ENCODE peak calls at places on chromosomes 5 and 9, in six cellular contexts. One of them, this sample, is unnamed.

GRCh38 chr9:1454980-1455367 is 404.8 kb downstream of the DMRT2 start:
- DNase-seq in foreskin fibroblast: no peak
- DNase-seq in AG09319: no peak
- DNase-seq in cardiac muscle cell: no peak
- DNase-seq in bronchial epithelial cell: no peak
- DNase-seq in transverse colon: no peak
- DNase-seq in this sample: no peak

GRCh38 chr5:57349214-57349613 is 133.4 kb downstream of the ACTBL2 start:
- DNase-seq in foreskin fibroblast: no peak
- DNase-seq in AG09319: no peak
- DNase-seq in cardiac muscle cell: no peak
- DNase-seq in bronchial epithelial cell: no peak
- DNase-seq in transverse colon: no peak
- DNase-seq in this sample: no peak

GRCh38 chr5:16866220-16866619 is 69.9 kb downstream of the MYO10 start:
- DNase-seq in foreskin fibroblast: no peak
- DNase-seq in AG09319: no peak
- DNase-seq in cardiac muscle cell: no peak
- DNase-seq in bronchial epithelial cell: no peak
- DNase-seq in transverse colon: no peak
- DNase-seq in this sample: no peak

GRCh38 chr5:169171495-169171894 is 129.4 kb downstream of the SLIT3 start:
- DNase-seq in foreskin fibroblast: no peak
- DNase-seq in AG09319: no peak
- DNase-seq in cardiac muscle cell: no peak
- DNase-seq in bronchial epithelial cell: no peak
- DNase-seq in transverse colon: no peak
- DNase-seq in this sample: no peak

GRCh38 chr9:95510610-95511231 is 6.0 kb downstream of the PTCH1 start:
- DNase-seq in foreskin fibroblast: peak; percentile 98
- DNase-seq in AG09319: peak; percentile 93
- DNase-seq in cardiac muscle cell: peak; percentile 98
- DNase-seq in bronchial epithelial cell: peak; percentile 81
- DNase-seq in transverse colon: peak; percentile 92
- DNase-seq in this sample: peak; percentile 90

GRCh38 chr9:2050236-2050635 is 35.1 kb downstream of the SMARCA2 start:
- DNase-seq in foreskin fibroblast: no peak
- DNase-seq in AG09319: no peak
- DNase-seq in cardiac muscle cell: no peak
- DNase-seq in bronchial epithelial cell: no peak
- DNase-seq in transverse colon: no peak
- DNase-seq in this sample: no peak

GRCh38 chr9:99023831-99024230 is 80.1 kb downstream of the COL15A1 start:
- DNase-seq in foreskin fibroblast: no peak
- DNase-seq in AG09319: no peak
- DNase-seq in cardiac muscle cell: peak; percentile 55
- DNase-seq in bronchial epithelial cell: no peak
- DNase-seq in transverse colon: no peak
- DNase-seq in this sample: peak; percentile 45

GRCh38 chr5:140165101-140165920 is 9.7 kb upstream of the CYSTM1 start:
- DNase-seq in foreskin fibroblast: no peak
- DNase-seq in AG09319: no peak
- DNase-seq in cardiac muscle cell: no peak
- DNase-seq in bronchial epithelial cell: no peak
- DNase-seq in transverse colon: peak; percentile 80
- DNase-seq in this sample: no peak

GRCh38 chr9:69137311-69137710 is 36.8 kb upstream of the TJP2 start:
- DNase-seq in foreskin fibroblast: no peak
- DNase-seq in AG09319: no peak
- DNase-seq in cardiac muscle cell: no peak
- DNase-seq in bronchial epithelial cell: no peak
- DNase-seq in transverse colon: no peak
- DNase-seq in this sample: no peak

GRCh38 chr5:154967419-154968024 is 26.6 kb downstream of the MRPL22 start:
- DNase-seq in foreskin fibroblast: peak; percentile 8
- DNase-seq in AG09319: no peak
- DNase-seq in cardiac muscle cell: peak; percentile 5
- DNase-seq in bronchial epithelial cell: peak; percentile 18
- DNase-seq in transverse colon: no peak
- DNase-seq in this sample: peak; percentile 38

GRCh38 chr9:89387197-89387849 is 69.0 kb downstream of the SECISBP2 start:
- DNase-seq in foreskin fibroblast: no peak
- DNase-seq in AG09319: no peak
- DNase-seq in cardiac muscle cell: no peak
- DNase-seq in bronchial epithelial cell: no peak
- DNase-seq in transverse colon: no peak
- DNase-seq in this sample: no peak

GRCh38 chr5:88660326-88660946 is 222.5 kb downstream of the MEF2C start:
- DNase-seq in foreskin fibroblast: peak; percentile 42
- DNase-seq in AG09319: no peak
- DNase-seq in cardiac muscle cell: no peak
- DNase-seq in bronchial epithelial cell: peak; percentile 20
- DNase-seq in transverse colon: no peak
- DNase-seq in this sample: no peak

GRCh38 chr9:87427851-87428506 is 69.7 kb upstream of the DAPK1 start:
- DNase-seq in foreskin fibroblast: no peak
- DNase-seq in AG09319: no peak
- DNase-seq in cardiac muscle cell: no peak
- DNase-seq in bronchial epithelial cell: no peak
- DNase-seq in transverse colon: no peak
- DNase-seq in this sample: no peak

GRCh38 chr9:110078626-110079025 is 129.3 kb downstream of the C9orf152 start:
- DNase-seq in foreskin fibroblast: no peak
- DNase-seq in AG09319: no peak
- DNase-seq in cardiac muscle cell: no peak
- DNase-seq in bronchial epithelial cell: no peak
- DNase-seq in transverse colon: no peak
- DNase-seq in this sample: no peak

GRCh38 chr9:5493597-5494511 is 16.5 kb upstream of the PDCD1LG2 start:
- DNase-seq in foreskin fibroblast: peak; percentile 87
- DNase-seq in AG09319: no peak
- DNase-seq in cardiac muscle cell: no peak
- DNase-seq in bronchial epithelial cell: peak; percentile 94
- DNase-seq in transverse colon: peak; percentile 29
- DNase-seq in this sample: peak; percentile 88

GRCh38 chr9:97866848-97867247 is 13.8 kb downstream of the FOXE1 start:
- DNase-seq in foreskin fibroblast: no peak
- DNase-seq in AG09319: no peak
- DNase-seq in cardiac muscle cell: no peak
- DNase-seq in bronchial epithelial cell: no peak
- DNase-seq in transverse colon: no peak
- DNase-seq in this sample: no peak

GRCh38 chr5:23893561-23893960 is 386.2 kb downstream of the PRDM9 start:
- DNase-seq in foreskin fibroblast: no peak
- DNase-seq in AG09319: no peak
- DNase-seq in cardiac muscle cell: no peak
- DNase-seq in bronchial epithelial cell: no peak
- DNase-seq in transverse colon: no peak
- DNase-seq in this sample: no peak

GRCh38 chr9:7452378-7452777 is 347.2 kb downstream of the DMAC1 start:
- DNase-seq in foreskin fibroblast: peak; percentile 29
- DNase-seq in AG09319: no peak
- DNase-seq in cardiac muscle cell: no peak
- DNase-seq in bronchial epithelial cell: peak; percentile 91
- DNase-seq in transverse colon: no peak
- DNase-seq in this sample: peak; percentile 69

GRCh38 chr9:35000535-35001284 is 11.2 kb downstream of the DNAJB5 start:
- DNase-seq in foreskin fibroblast: peak; percentile 57
- DNase-seq in AG09319: no peak
- DNase-seq in cardiac muscle cell: no peak
- DNase-seq in bronchial epithelial cell: peak; percentile 83
- DNase-seq in transverse colon: no peak
- DNase-seq in this sample: peak; percentile 63

GRCh38 chr5:121949885-121950284 is 11.9 kb upstream of the SRFBP1 start:
- DNase-seq in foreskin fibroblast: peak; percentile 35
- DNase-seq in AG09319: no peak
- DNase-seq in cardiac muscle cell: peak; percentile 72
- DNase-seq in bronchial epithelial cell: peak; percentile 58
- DNase-seq in transverse colon: peak; percentile 21
- DNase-seq in this sample: peak; percentile 82

GRCh38 chr9:133741716-133742115 is 3.6 kb upstream of the SARDH start:
- DNase-seq in foreskin fibroblast: no peak
- DNase-seq in AG09319: no peak
- DNase-seq in cardiac muscle cell: no peak
- DNase-seq in bronchial epithelial cell: no peak
- DNase-seq in transverse colon: no peak
- DNase-seq in this sample: no peak
- TF ChIP-seq CTCF in foreskin fibroblast: no peak
- TF ChIP-seq CTCF in AG09319: no peak
- TF ChIP-seq CTCF in cardiac muscle cell: no peak
- TF ChIP-seq CTCF in bronchial epithelial cell: no peak
- TF ChIP-seq CTCF in transverse colon: no peak
- TF ChIP-seq CTCF in this sample: no peak

GRCh38 chr9:129873563-129873962 is 38.3 kb downstream of the USP20 start:
- DNase-seq in foreskin fibroblast: no peak
- DNase-seq in AG09319: no peak
- DNase-seq in cardiac muscle cell: no peak
- DNase-seq in bronchial epithelial cell: no peak
- DNase-seq in transverse colon: no peak
- DNase-seq in this sample: no peak

GRCh38 chr9:129876815-129877214 is 41.6 kb downstream of the USP20 start:
- DNase-seq in foreskin fibroblast: no peak
- DNase-seq in AG09319: no peak
- DNase-seq in cardiac muscle cell: no peak
- DNase-seq in bronchial epithelial cell: no peak
- DNase-seq in transverse colon: no peak
- DNase-seq in this sample: no peak

GRCh38 chr9:129874261-129875101 is 39.2 kb downstream of the USP20 start:
- DNase-seq in foreskin fibroblast: no peak
- DNase-seq in AG09319: no peak
- DNase-seq in cardiac muscle cell: no peak
- DNase-seq in bronchial epithelial cell: no peak
- DNase-seq in transverse colon: no peak
- DNase-seq in this sample: no peak

GRCh38 chr9:129875687-129876395 is 40.6 kb downstream of the USP20 start:
- DNase-seq in foreskin fibroblast: peak; percentile 32
- DNase-seq in AG09319: no peak
- DNase-seq in cardiac muscle cell: no peak
- DNase-seq in bronchial epithelial cell: no peak
- DNase-seq in transverse colon: no peak
- DNase-seq in this sample: no peak

GRCh38 chr9:129875181-129875611 is 39.9 kb downstream of the USP20 start:
- DNase-seq in foreskin fibroblast: no peak
- DNase-seq in AG09319: no peak
- DNase-seq in cardiac muscle cell: no peak
- DNase-seq in bronchial epithelial cell: no peak
- DNase-seq in transverse colon: no peak
- DNase-seq in this sample: no peak
- TF ChIP-seq CTCF in foreskin fibroblast: peak; percentile 13
- TF ChIP-seq CTCF in AG09319: no peak
- TF ChIP-seq CTCF in cardiac muscle cell: peak; percentile 30
- TF ChIP-seq CTCF in bronchial epithelial cell: peak; percentile 2
- TF ChIP-seq CTCF in transverse colon: no peak
- TF ChIP-seq CTCF in this sample: peak; percentile 16

DNA sequence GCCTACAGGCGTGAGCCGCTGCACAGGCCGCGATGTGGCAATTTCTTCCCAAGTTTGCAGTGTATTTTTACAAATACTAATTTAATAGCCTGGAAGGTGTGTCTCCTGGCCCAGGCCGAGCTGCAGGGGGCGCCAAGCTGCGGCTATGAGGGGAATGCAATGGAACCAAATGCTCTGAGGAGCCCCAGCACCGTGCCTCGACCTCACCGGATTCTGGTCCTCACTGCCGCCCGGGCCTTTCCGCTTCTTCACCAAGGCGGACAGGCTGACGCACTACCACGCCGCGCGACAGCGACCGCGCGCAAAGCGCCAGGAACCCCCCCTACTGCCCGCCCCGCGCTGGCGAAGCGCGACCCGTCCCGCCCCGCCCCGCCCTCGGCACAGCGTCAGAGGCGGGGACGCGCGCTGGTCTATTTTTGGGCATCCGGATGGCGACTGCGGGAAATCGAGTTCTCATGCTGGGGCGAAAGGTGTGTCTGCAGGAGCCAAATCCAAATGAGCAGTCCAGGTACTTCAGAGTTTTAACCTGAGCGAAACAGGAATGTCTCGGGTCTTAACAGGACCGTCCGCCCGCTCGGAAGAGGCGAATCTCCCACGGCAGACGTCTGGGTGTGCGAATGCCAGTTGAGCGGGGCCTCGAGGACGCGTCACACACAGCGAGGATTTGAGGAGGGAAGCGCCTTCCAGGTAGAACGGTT is 31.7 kb upstream of the PRXL2C start:
- DNase-seq in foreskin fibroblast: peak; percentile 57
- DNase-seq in AG09319: peak; percentile 27
- DNase-seq in cardiac muscle cell: peak; percentile 82
- DNase-seq in bronchial epithelial cell: peak; percentile 64
- DNase-seq in transverse colon: peak; percentile 75
- DNase-seq in this sample: no peak
- TF ChIP-seq CTCF in foreskin fibroblast: peak; percentile 76
- TF ChIP-seq CTCF in AG09319: peak; percentile 68
- TF ChIP-seq CTCF in cardiac muscle cell: peak; percentile 83
- TF ChIP-seq CTCF in bronchial epithelial cell: peak; percentile 68
- TF ChIP-seq CTCF in transverse colon: peak; percentile 35
- TF ChIP-seq CTCF in this sample: no peak

DNA sequence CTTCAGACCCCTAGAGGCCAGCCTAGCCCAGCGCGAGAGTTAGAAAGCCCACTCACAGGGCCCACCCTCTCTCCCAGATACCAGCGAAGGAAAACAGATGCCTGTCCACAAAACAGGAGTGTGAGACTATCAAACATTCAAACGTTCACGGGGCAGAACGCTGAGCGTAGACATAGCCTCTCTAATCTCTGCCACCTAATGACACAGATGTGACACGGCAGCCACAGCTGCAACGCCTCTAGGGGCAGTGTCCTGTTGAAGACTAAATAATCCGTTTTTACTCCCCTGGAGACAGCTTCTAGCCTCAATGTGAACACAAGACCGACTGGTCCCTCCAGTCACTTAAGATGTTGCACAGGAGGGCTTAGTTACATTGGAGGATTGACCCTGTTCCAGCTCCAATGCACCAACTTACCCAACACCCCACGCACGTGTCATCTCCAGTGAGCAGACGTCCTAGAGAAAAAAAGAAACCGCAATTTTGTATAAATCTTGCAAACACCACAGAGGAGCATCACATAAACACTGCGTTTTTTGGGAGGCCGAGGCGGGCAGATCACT is 14.3 kb downstream of the DIPK1B start:
- DNase-seq in foreskin fibroblast: no peak
- DNase-seq in AG09319: no peak
- DNase-seq in cardiac muscle cell: no peak
- DNase-seq in bronchial epithelial cell: no peak
- DNase-seq in transverse colon: no peak
- DNase-seq in this sample: peak; percentile 42
- TF ChIP-seq CTCF in foreskin fibroblast: peak; percentile 26
- TF ChIP-seq CTCF in AG09319: no peak
- TF ChIP-seq CTCF in cardiac muscle cell: no peak
- TF ChIP-seq CTCF in bronchial epithelial cell: peak; percentile 60
- TF ChIP-seq CTCF in transverse colon: peak; percentile 68
- TF ChIP-seq CTCF in this sample: peak; percentile 33

This sample was measured in MCF 10A.